ENCODE peak calls at places on chromosomes 13 and 19, in four cellular contexts. One of them, this sample, is unnamed.

GRCh38 chr13:105139048-105139379 is 1396.4 kb downstream of the EFNB2 start:
- DNase-seq in AG20443: no peak
- DNase-seq in activated T-cell treated with anti-CD3 and anti-CD28 coated beads for 1 hour: no peak
- DNase-seq in stimulated activated CD8-positive, alpha-beta memory T cell treated with anti-CD3 and anti-CD28 coated beads, Interleukin-4, amount 100 ng/mL, for 24 hours: no peak
- DNase-seq in this sample: no peak

GRCh38 chr13:26558912-26559485 is 1.5 kb downstream of the WASF3 start:
- DNase-seq in AG20443: no peak
- DNase-seq in activated T-cell treated with anti-CD3 and anti-CD28 coated beads for 1 hour: no peak
- DNase-seq in stimulated activated CD8-positive, alpha-beta memory T cell treated with anti-CD3 and anti-CD28 coated beads, Interleukin-4, amount 100 ng/mL, for 24 hours: no peak
- DNase-seq in this sample: no peak

GRCh38 chr19:13505164-13505695 is 1.0 kb downstream of the CACNA1A start:
- DNase-seq in AG20443: no peak
- DNase-seq in activated T-cell treated with anti-CD3 and anti-CD28 coated beads for 1 hour: no peak
- DNase-seq in stimulated activated CD8-positive, alpha-beta memory T cell treated with anti-CD3 and anti-CD28 coated beads, Interleukin-4, amount 100 ng/mL, for 24 hours: no peak
- DNase-seq in this sample: no peak

GRCh38 chr19:2266183-2266993 is 10.2 kb upstream of the JSRP1 start:
- DNase-seq in AG20443: peak
- DNase-seq in activated T-cell treated with anti-CD3 and anti-CD28 coated beads for 1 hour: no peak
- DNase-seq in stimulated activated CD8-positive, alpha-beta memory T cell treated with anti-CD3 and anti-CD28 coated beads, Interleukin-4, amount 100 ng/mL, for 24 hours: no peak
- DNase-seq in this sample: no peak

GRCh38 chr13:34863360-34864135 is 78.5 kb upstream of the NBEA start:
- DNase-seq in AG20443: peak
- DNase-seq in activated T-cell treated with anti-CD3 and anti-CD28 coated beads for 1 hour: no peak
- DNase-seq in stimulated activated CD8-positive, alpha-beta memory T cell treated with anti-CD3 and anti-CD28 coated beads, Interleukin-4, amount 100 ng/mL, for 24 hours: no peak
- DNase-seq in this sample: no peak

GRCh38 chr13:77329133-77330008 is 2.5 kb upstream of the MYCBP2 start:
- DNase-seq in AG20443: peak
- DNase-seq in activated T-cell treated with anti-CD3 and anti-CD28 coated beads for 1 hour: peak
- DNase-seq in stimulated activated CD8-positive, alpha-beta memory T cell treated with anti-CD3 and anti-CD28 coated beads, Interleukin-4, amount 100 ng/mL, for 24 hours: peak
- DNase-seq in this sample: peak

GRCh38 chr13:28357846-28358496 is 137.0 kb downstream of the FLT1 start:
- DNase-seq in AG20443: no peak
- DNase-seq in activated T-cell treated with anti-CD3 and anti-CD28 coated beads for 1 hour: no peak
- DNase-seq in stimulated activated CD8-positive, alpha-beta memory T cell treated with anti-CD3 and anti-CD28 coated beads, Interleukin-4, amount 100 ng/mL, for 24 hours: no peak
- DNase-seq in this sample: no peak

GRCh38 chr13:68375004-68375403 is 1144.9 kb upstream of the PCDH9 start:
- DNase-seq in AG20443: no peak
- DNase-seq in activated T-cell treated with anti-CD3 and anti-CD28 coated beads for 1 hour: no peak
- DNase-seq in stimulated activated CD8-positive, alpha-beta memory T cell treated with anti-CD3 and anti-CD28 coated beads, Interleukin-4, amount 100 ng/mL, for 24 hours: no peak
- DNase-seq in this sample: no peak

GRCh38 chr13:105031306-105031705 is 1504.2 kb downstream of the EFNB2 start:
- DNase-seq in AG20443: no peak
- DNase-seq in activated T-cell treated with anti-CD3 and anti-CD28 coated beads for 1 hour: no peak
- DNase-seq in stimulated activated CD8-positive, alpha-beta memory T cell treated with anti-CD3 and anti-CD28 coated beads, Interleukin-4, amount 100 ng/mL, for 24 hours: no peak
- DNase-seq in this sample: no peak

GRCh38 chr13:110554946-110555345 is 6.6 kb downstream of the RAB20 start:
- DNase-seq in AG20443: no peak
- DNase-seq in activated T-cell treated with anti-CD3 and anti-CD28 coated beads for 1 hour: no peak
- DNase-seq in stimulated activated CD8-positive, alpha-beta memory T cell treated with anti-CD3 and anti-CD28 coated beads, Interleukin-4, amount 100 ng/mL, for 24 hours: no peak
- DNase-seq in this sample: no peak

GRCh38 chr19:9060559-9061340 is 26.1 kb upstream of the OR1M1 start:
- DNase-seq in AG20443: no peak
- DNase-seq in activated T-cell treated with anti-CD3 and anti-CD28 coated beads for 1 hour: no peak
- DNase-seq in stimulated activated CD8-positive, alpha-beta memory T cell treated with anti-CD3 and anti-CD28 coated beads, Interleukin-4, amount 100 ng/mL, for 24 hours: no peak
- DNase-seq in this sample: no peak

GRCh38 chr19:991174-991931 is 7.2 kb downstream of the WDR18 start:
- DNase-seq in AG20443: peak
- DNase-seq in activated T-cell treated with anti-CD3 and anti-CD28 coated beads for 1 hour: peak
- DNase-seq in stimulated activated CD8-positive, alpha-beta memory T cell treated with anti-CD3 and anti-CD28 coated beads, Interleukin-4, amount 100 ng/mL, for 24 hours: peak
- DNase-seq in this sample: peak

This sample was measured in CD8-positive, alpha-beta T cell.